ENCODE peak calls at places on chromosomes 12 and 14, in ten cellular contexts. One of them, this sample, is unnamed. For H3K4me1, the result is how much of the 10 kb centered on the place peaks cover.

GRCh38 chr14:90281261-90281660 is 24.9 kb downstream of the PSMC1 start:
- DNase-seq in fibroblast of lung: peak
- DNase-seq in CD8-positive, alpha-beta T cell: no peak
- DNase-seq in A673: no peak
- DNase-seq in heart right ventricle: no peak
- DNase-seq in IMR-90: peak
- DNase-seq in cardiac muscle cell: no peak
- DNase-seq in heart left ventricle: no peak
- DNase-seq in A549: no peak
- DNase-seq in transverse colon: no peak
- DNase-seq in this sample: no peak

GRCh38 chr14:101635238-101636080 is 74.2 kb downstream of the DIO3 start:
- DNase-seq in fibroblast of lung: no peak
- DNase-seq in CD8-positive, alpha-beta T cell: no peak
- DNase-seq in A673: no peak
- DNase-seq in heart right ventricle: no peak
- DNase-seq in IMR-90: no peak
- DNase-seq in cardiac muscle cell: no peak
- DNase-seq in heart left ventricle: no peak
- DNase-seq in A549: no peak
- DNase-seq in transverse colon: no peak
- DNase-seq in this sample: no peak

GRCh38 chr14:72443991-72444431 is 449.9 kb downstream of the DPF3 start:
- DNase-seq in fibroblast of lung: peak
- DNase-seq in CD8-positive, alpha-beta T cell: peak
- DNase-seq in A673: no peak
- DNase-seq in heart right ventricle: no peak
- DNase-seq in IMR-90: no peak
- DNase-seq in cardiac muscle cell: no peak
- DNase-seq in heart left ventricle: no peak
- DNase-seq in A549: no peak
- DNase-seq in transverse colon: no peak
- DNase-seq in this sample: no peak

GRCh38 chr12:114248527-114248926 is 157.4 kb downstream of the TBX5 start:
- DNase-seq in fibroblast of lung: no peak
- DNase-seq in CD8-positive, alpha-beta T cell: no peak
- DNase-seq in A673: no peak
- DNase-seq in heart right ventricle: no peak
- DNase-seq in IMR-90: no peak
- DNase-seq in cardiac muscle cell: no peak
- DNase-seq in heart left ventricle: no peak
- DNase-seq in A549: no peak
- DNase-seq in transverse colon: no peak
- DNase-seq in this sample: no peak

GRCh38 chr12:132430838-132431826 is 58.8 kb upstream of the FBRSL1 start:
- DNase-seq in fibroblast of lung: no peak
- DNase-seq in CD8-positive, alpha-beta T cell: no peak
- DNase-seq in A673: no peak
- DNase-seq in heart right ventricle: no peak
- DNase-seq in IMR-90: no peak
- DNase-seq in cardiac muscle cell: no peak
- DNase-seq in heart left ventricle: no peak
- DNase-seq in A549: no peak
- DNase-seq in transverse colon: peak
- DNase-seq in this sample: no peak

GRCh38 chr12:94191023-94191422 is 42.6 kb downstream of the PLXNC1 start:
- DNase-seq in fibroblast of lung: no peak
- DNase-seq in CD8-positive, alpha-beta T cell: no peak
- DNase-seq in A673: no peak
- DNase-seq in heart right ventricle: no peak
- DNase-seq in IMR-90: no peak
- DNase-seq in cardiac muscle cell: no peak
- DNase-seq in heart left ventricle: no peak
- DNase-seq in A549: no peak
- DNase-seq in transverse colon: no peak
- DNase-seq in this sample: no peak

GRCh38 chr12:106914796-106915634 is 40.7 kb upstream of the TMEM263 start:
- DNase-seq in fibroblast of lung: no peak
- DNase-seq in CD8-positive, alpha-beta T cell: peak
- DNase-seq in A673: no peak
- DNase-seq in heart right ventricle: no peak
- DNase-seq in IMR-90: no peak
- DNase-seq in cardiac muscle cell: no peak
- DNase-seq in heart left ventricle: no peak
- DNase-seq in A549: no peak
- DNase-seq in transverse colon: no peak
- DNase-seq in this sample: no peak

GRCh38 chr12:13091831-13092230 is 11.6 kb downstream of the GSG1 start:
- DNase-seq in fibroblast of lung: no peak
- DNase-seq in CD8-positive, alpha-beta T cell: no peak
- DNase-seq in A673: no peak
- DNase-seq in heart right ventricle: no peak
- DNase-seq in IMR-90: no peak
- DNase-seq in cardiac muscle cell: no peak
- DNase-seq in heart left ventricle: no peak
- DNase-seq in A549: no peak
- DNase-seq in transverse colon: no peak
- DNase-seq in this sample: no peak

GRCh38 chr14:104546021-104546491 is 33.5 kb upstream of the C14orf180 start:
- DNase-seq in fibroblast of lung: no peak
- DNase-seq in CD8-positive, alpha-beta T cell: no peak
- DNase-seq in A673: no peak
- DNase-seq in heart right ventricle: no peak
- DNase-seq in IMR-90: no peak
- DNase-seq in cardiac muscle cell: no peak
- DNase-seq in heart left ventricle: peak
- DNase-seq in A549: no peak
- DNase-seq in transverse colon: no peak
- DNase-seq in this sample: no peak

GRCh38 chr12:46534442-46534841 is 161.9 kb upstream of the SLC38A2 start:
- DNase-seq in fibroblast of lung: no peak
- DNase-seq in CD8-positive, alpha-beta T cell: no peak
- DNase-seq in A673: no peak
- DNase-seq in heart right ventricle: no peak
- DNase-seq in IMR-90: no peak
- DNase-seq in cardiac muscle cell: no peak
- DNase-seq in heart left ventricle: no peak
- DNase-seq in A549: no peak
- DNase-seq in transverse colon: no peak
- DNase-seq in this sample: no peak

GRCh38 chr12:65740873-65741600 is 83.2 kb upstream of the HMGA2 start:
- DNase-seq in fibroblast of lung: peak
- DNase-seq in CD8-positive, alpha-beta T cell: peak
- DNase-seq in A673: peak
- DNase-seq in heart right ventricle: peak
- DNase-seq in IMR-90: peak
- DNase-seq in cardiac muscle cell: peak
- DNase-seq in heart left ventricle: peak
- DNase-seq in A549: peak
- DNase-seq in transverse colon: peak
- DNase-seq in this sample: peak

GRCh38 chr12:25521625-25522256 is 31.3 kb downstream of the LMNTD1 start:
- DNase-seq in fibroblast of lung: no peak
- DNase-seq in CD8-positive, alpha-beta T cell: no peak
- DNase-seq in A673: no peak
- DNase-seq in heart right ventricle: no peak
- DNase-seq in IMR-90: no peak
- DNase-seq in cardiac muscle cell: no peak
- DNase-seq in heart left ventricle: no peak
- DNase-seq in A549: no peak
- DNase-seq in transverse colon: no peak
- DNase-seq in this sample: no peak

GRCh38 chr12:4763549-4763948 is 43.3 kb downstream of the GALNT8 start:
- DNase-seq in fibroblast of lung: no peak
- DNase-seq in CD8-positive, alpha-beta T cell: no peak
- DNase-seq in A673: peak
- DNase-seq in heart right ventricle: no peak
- DNase-seq in IMR-90: peak
- DNase-seq in cardiac muscle cell: peak
- DNase-seq in heart left ventricle: no peak
- DNase-seq in A549: peak
- DNase-seq in transverse colon: peak
- DNase-seq in this sample: peak

GRCh38 chr14:59376691-59377090 is 88.5 kb downstream of the GPR135 start:
- DNase-seq in fibroblast of lung: no peak
- DNase-seq in CD8-positive, alpha-beta T cell: no peak
- DNase-seq in A673: no peak
- DNase-seq in heart right ventricle: no peak
- DNase-seq in IMR-90: no peak
- DNase-seq in cardiac muscle cell: no peak
- DNase-seq in heart left ventricle: no peak
- DNase-seq in A549: no peak
- DNase-seq in transverse colon: no peak
- DNase-seq in this sample: no peak

GRCh38 chr14:52025310-52025709 is 36.0 kb downstream of the RTRAF start:
- DNase-seq in fibroblast of lung: peak
- DNase-seq in CD8-positive, alpha-beta T cell: no peak
- DNase-seq in A673: no peak
- DNase-seq in heart right ventricle: no peak
- DNase-seq in IMR-90: peak
- DNase-seq in cardiac muscle cell: no peak
- DNase-seq in heart left ventricle: no peak
- DNase-seq in A549: no peak
- DNase-seq in transverse colon: no peak
- DNase-seq in this sample: no peak

DNA sequence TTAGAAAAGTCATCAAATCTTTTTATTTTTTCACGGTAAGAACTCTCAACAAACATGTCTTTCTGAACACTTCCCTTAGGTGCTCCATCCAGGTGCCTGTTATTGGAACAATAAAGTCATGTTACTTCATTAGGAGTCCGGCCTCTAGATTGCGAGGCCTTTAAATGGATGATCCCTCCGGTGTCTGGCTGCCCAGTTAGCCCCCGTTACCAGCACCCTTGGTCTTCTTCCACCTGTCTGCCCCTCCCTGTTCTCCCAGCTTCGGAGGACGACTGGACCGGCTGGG is 593 bp upstream of the PA2G4 start:
- DNase-seq in fibroblast of lung: no peak
- DNase-seq in CD8-positive, alpha-beta T cell: no peak
- DNase-seq in A673: no peak
- DNase-seq in heart right ventricle: no peak
- DNase-seq in IMR-90: no peak
- DNase-seq in cardiac muscle cell: no peak
- DNase-seq in heart left ventricle: no peak
- DNase-seq in A549: no peak
- DNase-seq in transverse colon: no peak
- DNase-seq in this sample: no peak
- H3K4me3 ChIP-seq in fibroblast of lung: peak
- H3K4me3 ChIP-seq in CD8-positive, alpha-beta T cell: peak
- H3K4me3 ChIP-seq in A673: peak
- H3K4me3 ChIP-seq in heart right ventricle: peak
- H3K4me3 ChIP-seq in IMR-90: peak
- H3K4me3 ChIP-seq in cardiac muscle cell: peak
- H3K4me3 ChIP-seq in heart left ventricle: peak
- H3K4me3 ChIP-seq in A549: peak
- H3K4me3 ChIP-seq in transverse colon: peak
- H3K4me3 ChIP-seq in this sample: peak

DNA sequence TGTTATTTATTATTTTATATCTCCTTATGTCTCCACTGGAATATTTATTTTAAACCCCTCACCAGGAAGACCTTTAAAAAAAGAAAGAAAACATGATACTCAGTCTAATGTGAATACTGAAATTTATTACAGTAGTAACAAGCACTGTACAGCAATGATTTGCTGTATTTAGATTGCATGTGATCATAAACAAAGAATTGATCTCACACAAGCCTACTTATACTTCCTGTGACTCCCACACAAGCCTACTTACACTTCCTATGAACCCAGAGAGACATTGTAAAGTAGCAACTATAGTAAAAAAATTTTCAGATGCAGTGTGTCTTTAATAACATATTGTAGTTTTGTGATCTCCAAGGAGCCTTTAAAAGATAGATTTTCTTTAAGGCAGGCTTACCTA is 142.7 kb upstream of the SYT1 start:
- DNase-seq in fibroblast of lung: no peak
- DNase-seq in CD8-positive, alpha-beta T cell: no peak
- DNase-seq in A673: peak
- DNase-seq in heart right ventricle: no peak
- DNase-seq in IMR-90: peak
- DNase-seq in cardiac muscle cell: no peak
- DNase-seq in heart left ventricle: no peak
- DNase-seq in A549: no peak
- DNase-seq in transverse colon: no peak
- DNase-seq in this sample: no peak
- H3K4me1 ChIP-seq in fibroblast of lung: under half
- H3K4me1 ChIP-seq in CD8-positive, alpha-beta T cell: under half
- H3K4me1 ChIP-seq in A673: half or more
- H3K4me1 ChIP-seq in heart right ventricle: under half
- H3K4me1 ChIP-seq in IMR-90: under half
- H3K4me1 ChIP-seq in cardiac muscle cell: under half
- H3K4me1 ChIP-seq in heart left ventricle: under half
- H3K4me1 ChIP-seq in A549: under half
- H3K4me1 ChIP-seq in transverse colon: under half
- H3K4me1 ChIP-seq in this sample: under half

DNA sequence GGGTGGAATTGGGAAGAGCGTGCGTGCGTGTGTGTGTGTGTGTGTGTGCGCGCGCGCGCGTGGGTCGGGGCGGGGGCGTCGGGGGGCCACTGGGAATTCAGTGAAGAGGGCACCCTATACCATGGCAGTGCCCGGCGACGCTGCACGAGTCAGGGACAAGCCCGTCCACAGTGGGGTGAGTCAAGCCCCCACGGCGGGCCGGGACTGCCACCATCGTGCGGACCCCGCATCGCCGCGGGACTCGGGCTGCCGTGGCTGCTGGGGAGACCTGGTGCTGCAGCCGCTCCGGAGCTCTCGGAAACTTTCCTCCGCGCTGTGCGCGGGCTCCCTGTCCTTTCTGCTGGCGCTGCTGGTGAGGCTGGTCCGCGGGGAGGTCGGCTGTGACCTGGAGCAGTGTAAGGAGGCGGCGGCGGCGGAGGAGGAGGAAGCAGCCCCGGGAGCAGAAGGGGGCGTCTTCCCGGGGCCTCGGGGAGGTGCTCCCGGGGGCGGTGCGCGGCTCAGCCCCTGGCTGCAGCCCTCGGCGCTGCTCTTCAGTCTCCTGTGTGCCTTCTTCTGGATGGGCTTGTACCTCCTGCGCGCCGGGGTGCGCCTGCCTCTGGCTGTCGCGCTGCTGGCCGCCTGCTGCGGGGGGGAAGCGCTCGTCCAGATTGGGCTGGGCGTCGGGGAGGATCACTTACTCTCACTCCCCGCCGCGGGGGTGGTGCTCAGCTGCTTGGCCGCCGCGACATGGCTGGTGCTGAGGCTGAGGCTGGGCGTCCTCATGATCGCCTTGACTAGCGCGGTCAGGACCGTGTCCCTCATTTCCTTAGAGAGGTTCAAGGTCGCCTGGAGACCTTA is 1.0 kb downstream of the PDE3A start:
- DNase-seq in fibroblast of lung: peak
- DNase-seq in CD8-positive, alpha-beta T cell: no peak
- DNase-seq in A673: peak
- DNase-seq in heart right ventricle: peak
- DNase-seq in IMR-90: peak
- DNase-seq in cardiac muscle cell: peak
- DNase-seq in heart left ventricle: peak
- DNase-seq in A549: peak
- DNase-seq in transverse colon: peak
- DNase-seq in this sample: peak
- TF ChIP-seq CTCF in fibroblast of lung: peak
- TF ChIP-seq CTCF in CD8-positive, alpha-beta T cell: no peak
- TF ChIP-seq CTCF in A673: no peak
- TF ChIP-seq CTCF in heart right ventricle: peak
- TF ChIP-seq CTCF in IMR-90: no peak
- TF ChIP-seq CTCF in cardiac muscle cell: no peak
- TF ChIP-seq CTCF in heart left ventricle: peak
- TF ChIP-seq CTCF in A549: no peak
- TF ChIP-seq CTCF in transverse colon: peak
- TF ChIP-seq CTCF in this sample: no peak

GRCh38 chr14:91403069-91403600 is 14.5 kb downstream of the CCDC88C start:
- DNase-seq in fibroblast of lung: no peak
- DNase-seq in CD8-positive, alpha-beta T cell: no peak
- DNase-seq in A673: no peak
- DNase-seq in heart right ventricle: no peak
- DNase-seq in IMR-90: no peak
- DNase-seq in cardiac muscle cell: no peak
- DNase-seq in heart left ventricle: no peak
- DNase-seq in A549: no peak
- DNase-seq in transverse colon: no peak
- DNase-seq in this sample: no peak
- H3K4me3 ChIP-seq in fibroblast of lung: no peak
- H3K4me3 ChIP-seq in CD8-positive, alpha-beta T cell: peak
- H3K4me3 ChIP-seq in A673: no peak
- H3K4me3 ChIP-seq in heart right ventricle: no peak
- H3K4me3 ChIP-seq in IMR-90: no peak
- H3K4me3 ChIP-seq in cardiac muscle cell: no peak
- H3K4me3 ChIP-seq in heart left ventricle: no peak
- H3K4me3 ChIP-seq in A549: no peak
- H3K4me3 ChIP-seq in transverse colon: no peak
- H3K4me3 ChIP-seq in this sample: no peak